ENCODE peak calls at places on chromosomes 6 and 20, in five cellular contexts. K is HT1080, X is COR-L47, E is fibroblast of lung, N is HL-60. I is an unnamed sample.

GRCh38 chr6:31572041-31572911 is at the start of gene LTA:
- DNase-seq in E (no peak), X (no peak), K (no peak), N (no peak), I (no peak)

GRCh38 chr20:47464380-47465101 is 37.1 kb upstream of the NCOA3 start:
- DNase-seq in E (peak; percentile 99), X (no peak), K (peak; percentile 94), N (peak; percentile 84), I (peak; percentile 70)

GRCh38 chr6:124659427-124659826 is 302.8 kb upstream of the RNF217 start:
- DNase-seq in K (no peak), N (no peak), X (no peak), E (no peak), I (no peak)

GRCh38 chr6:35757461-35758123 is 18.8 kb upstream of the CLPSL2 start:
- DNase-seq in K (peak; percentile 51), E (peak; percentile 46), X (no peak), N (no peak), I (no peak)

GRCh38 chr6:46974786-46975185 is 53.0 kb upstream of the ADGRF5 start:
- DNase-seq in K (no peak), N (no peak), E (no peak), X (no peak), I (no peak)

GRCh38 chr6:81766482-81767069 is 14.1 kb upstream of the TENT5A start:
- DNase-seq in X (no peak), K (peak; percentile 61), E (peak; percentile 97), N (peak; percentile 64), I (peak; percentile 54)

GRCh38 chr20:32516985-32517873 is 67.9 kb downstream of the NOL4L start:
- DNase-seq in K (no peak), X (no peak), E (no peak), N (no peak), I (no peak)

GRCh38 chr6:161631676-161632194 is 357.9 kb upstream of the AGPAT4 start:
- DNase-seq in N (no peak), X (no peak), K (no peak), E (peak; percentile 89), I (no peak)

GRCh38 chr6:140779991-140780596 is 1352.6 kb upstream of the GJE1 start:
- DNase-seq in K (peak; percentile 4), E (no peak), N (no peak), X (no peak), I (no peak)

GRCh38 chr6:37265876-37266275 is 7.9 kb upstream of the TMEM217 start:
- DNase-seq in X (no peak), K (no peak), N (no peak), E (no peak), I (no peak)

GRCh38 chr6:4522453-4522852 is 253.8 kb upstream of the CDYL start:
- DNase-seq in X (no peak), E (no peak), K (no peak), N (no peak), I (no peak)

GRCh38 chr6:75288023-75288422 is 3.4 kb upstream of the TMEM30A start:
- DNase-seq in E (no peak), X (no peak), K (no peak), N (no peak), I (no peak)

I was measured in SIG-M5.